ENCODE peak calls at places on chromosomes 12 and 14, in six cellular contexts. Z is A549, R is body of pancreas, L is prostate gland, P is uterus, E is IMR-90. W is an unnamed sample. For H3K4me1, the result is how much of the 10 kb centered on the place peaks cover.

GRCh38 chr12:8081228-8081920 is 700 bp upstream of the NECAP1 start:
- DNase-seq in R (peak), L (no peak), P (no peak), Z (no peak), E (no peak), W (peak)

GRCh38 chr14:67313153-67313552 is 46.5 kb downstream of the ATP6V1D start:
- DNase-seq in Z (no peak), L (no peak), P (no peak), E (no peak), R (no peak), W (no peak)

GRCh38 chr12:46217686-46218508 is 50.9 kb downstream of the SLC38A1 start:
- DNase-seq in P (no peak), Z (no peak), L (no peak), R (peak), E (no peak), W (no peak)

GRCh38 chr12:88876867-88877266 is 296.6 kb upstream of the KITLG start:
- DNase-seq in Z (no peak), R (no peak), L (no peak), E (peak), P (no peak), W (no peak)

GRCh38 chr14:97306785-97307246 is 509.6 kb downstream of the VRK1 start:
- DNase-seq in L (no peak), E (no peak), P (no peak), Z (no peak), R (no peak), W (no peak)

GRCh38 chr14:78713716-78714115 is 543.5 kb downstream of the NRXN3 start:
- DNase-seq in L (no peak), E (no peak), P (no peak), Z (no peak), R (no peak), W (no peak)

GRCh38 chr12:77087427-77087826 is 22.1 kb upstream of the E2F7 start:
- DNase-seq in Z (no peak), P (no peak), E (peak), R (no peak), L (no peak), W (no peak)

GRCh38 chr14:31945074-31945613 is 132.0 kb upstream of the ARHGAP5 start:
- DNase-seq in Z (no peak), R (no peak), P (no peak), E (no peak), L (no peak), W (no peak)

GRCh38 chr14:70776197-70776596 is 33.1 kb downstream of the MAP3K9 start:
- DNase-seq in R (no peak), P (no peak), L (no peak), Z (no peak), E (no peak), W (no peak)

GRCh38 chr12:19273482-19274330 is 144.2 kb downstream of the PLEKHA5 start:
- DNase-seq in P (peak), Z (peak), E (peak), L (peak), R (peak), W (peak)

GRCh38 chr12:23555808-23556207 is 393.7 kb downstream of the SOX5 start:
- DNase-seq in E (no peak), L (no peak), R (no peak), P (no peak), Z (no peak), W (no peak)

GRCh38 chr14:104826197-104826857 is 25.4 kb downstream of the ZBTB42 start:
- DNase-seq in Z (peak), L (peak), R (peak), P (peak), E (peak), W (peak)

GRCh38 chr12:26319511-26319910 is 124.1 kb downstream of the SSPN start:
- DNase-seq in R (peak), L (peak), P (peak), E (peak), Z (no peak), W (peak)

GRCh38 chr12:43676183-43676813 is 82.3 kb downstream of the PUS7L start:
- DNase-seq in L (no peak), P (no peak), E (peak), R (peak), Z (peak), W (peak)

GRCh38 chr14:90421001-90421580 is 24.3 kb downstream of the CALM1 start:
- DNase-seq in Z (no peak), L (no peak), P (no peak), E (no peak), R (no peak), W (no peak)

GRCh38 chr12:108734200-108734906 is 3.0 kb upstream of the CORO1C start:
- DNase-seq in R (peak), P (no peak), E (peak), Z (peak), L (no peak), W (peak)

GRCh38 chr14:85090681-85091080 is 439.3 kb upstream of the FLRT2 start:
- DNase-seq in R (no peak), L (no peak), Z (no peak), P (no peak), E (peak), W (no peak)

GRCh38 chr14:52227559-52228222 is 39.8 kb upstream of the PTGDR start:
- DNase-seq in L (no peak), P (no peak), Z (no peak), E (no peak), R (no peak), W (no peak)

GRCh38 chr12:103930787-103931536 is 752 bp downstream of the HSP90B1 start:
- DNase-seq in Z (no peak), P (peak), E (peak), L (peak), R (peak), W (peak)

GRCh38 chr12:57755454-57756372 is 810 bp downstream of the MARCHF9 start:
- DNase-seq in Z (no peak), R (peak), L (no peak), E (no peak), P (no peak), W (no peak)

GRCh38 chr12:82425241-82425640 is 66.9 kb downstream of the METTL25 start:
- DNase-seq in R (no peak), E (peak), L (no peak), P (no peak), Z (no peak), W (no peak)

GRCh38 chr12:3933074-3933818 is 60.0 kb upstream of the PARP11 start:
- DNase-seq in P (no peak), E (no peak), Z (no peak), L (no peak), R (no peak), W (no peak)

GRCh38 chr14:59969319-59969718 is 49.4 kb downstream of the LRRC9 start:
- DNase-seq in P (no peak), R (no peak), E (peak), L (peak), Z (no peak), W (no peak)

GRCh38 chr12:63802012-63802608 is 22.4 kb downstream of the RXYLT1 start:
- DNase-seq in P (no peak), E (peak), R (no peak), L (no peak), Z (peak), W (no peak)

GRCh38 chr12:47393403-47393790 is 312.4 kb downstream of the RPAP3 start:
- DNase-seq in P (no peak), Z (no peak), E (peak), R (no peak), L (no peak), W (no peak)

GRCh38 chr12:57342207-57342691 is 88.6 kb downstream of the R3HDM2 start:
- DNase-seq in Z (peak), L (no peak), P (no peak), R (peak), E (peak), W (peak)

GRCh38 chr14:69640931-69641330 is 29.5 kb downstream of the SUSD6 start:
- DNase-seq in E (no peak), P (no peak), R (no peak), Z (no peak), L (no peak), W (no peak)
- H3K4me1 ChIP-seq in E (under half), P (under half), R (half or more), Z (under half), L (under half), W (half or more)

GRCh38 chr14:23025181-23025788 is 9.4 kb downstream of the PSMB5 start:
- DNase-seq in P (no peak), E (no peak), Z (no peak), R (no peak), L (no peak), W (no peak)
- TF ChIP-seq POLR2A in P (no peak), E (no peak), Z (no peak), R (no peak), L (no peak), W (no peak)

GRCh38 chr14:68665792-68666195 is 127.1 kb downstream of the ZFP36L1 start:
- DNase-seq in P (peak), L (no peak), R (no peak), E (no peak), Z (no peak), W (peak)

GRCh38 chr14:68663385-68664076 is 129.3 kb downstream of the ZFP36L1 start:
- DNase-seq in R (peak), L (no peak), E (peak), P (peak), Z (no peak), W (no peak)

GRCh38 chr14:68666206-68666730 is 126.6 kb downstream of the ZFP36L1 start:
- DNase-seq in Z (no peak), E (peak), P (no peak), L (no peak), R (peak), W (no peak)

GRCh38 chr14:68664225-68664681 is 128.6 kb downstream of the ZFP36L1 start:
- DNase-seq in E (peak), Z (no peak), P (peak), L (no peak), R (peak), W (no peak)

GRCh38 chr14:68665116-68665515 is 127.8 kb downstream of the ZFP36L1 start:
- DNase-seq in E (peak), R (no peak), L (no peak), P (peak), Z (no peak), W (peak)
- H3K4me1 ChIP-seq in E (under half), R (under half), L (under half), P (under half), Z (under half), W (under half)

GRCh38 chr14:101988377-101988776 is 24.0 kb downstream of the DYNC1H1 start:
- DNase-seq in Z (no peak), P (no peak), R (no peak), E (no peak), L (no peak), W (no peak)

GRCh38 chr14:101986953-101987352 is 22.6 kb downstream of the DYNC1H1 start:
- DNase-seq in Z (no peak), P (no peak), L (no peak), R (no peak), E (no peak), W (no peak)

GRCh38 chr14:101980700-101981099 is 16.3 kb downstream of the DYNC1H1 start:
- DNase-seq in Z (peak), L (peak), P (peak), R (peak), E (peak), W (peak)

GRCh38 chr14:101982621-101983020 is 18.2 kb downstream of the DYNC1H1 start:
- DNase-seq in R (no peak), L (no peak), E (no peak), P (no peak), Z (no peak), W (no peak)

DNA sequence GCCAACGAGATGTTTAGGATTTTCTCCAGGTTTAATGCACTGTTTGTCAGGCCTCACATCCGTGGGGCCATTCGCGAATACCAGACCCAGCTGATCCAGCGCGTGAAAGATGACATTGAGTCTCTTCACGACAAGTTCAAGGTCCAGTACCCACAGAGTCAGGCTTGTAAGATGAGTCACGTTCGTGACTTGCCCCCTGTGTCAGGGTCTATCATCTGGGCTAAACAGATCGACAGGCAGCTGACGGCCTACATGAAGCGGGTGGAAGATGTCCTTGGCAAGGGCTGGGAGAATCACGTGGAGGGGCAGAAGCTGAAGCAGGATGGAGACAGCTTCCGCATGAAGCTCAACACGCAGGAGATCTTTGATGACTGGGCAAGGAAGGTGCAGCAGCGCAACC is 21.6 kb downstream of the DYNC1H1 start:
- DNase-seq in Z (no peak), R (no peak), E (no peak), L (no peak), P (no peak), W (peak)
- TF ChIP-seq POLR2A in Z (no peak), R (no peak), E (no peak), L (no peak), P (no peak), W (no peak)

GRCh38 chr14:20802341-20803084 is at the start of gene RNASE1:
- DNase-seq in R (peak), E (no peak), L (no peak), Z (peak), P (peak), W (peak)
- H3K4me1 ChIP-seq in R (half or more), E (under half), L (under half), Z (under half), P (under half), W (under half)

GRCh38 chr12:6960291-6961277 is 9.4 kb downstream of the PTPN6 start:
- DNase-seq in E (peak), Z (no peak), R (no peak), L (no peak), P (no peak), W (peak)

GRCh38 chr12:6959376-6960290 is 8.5 kb downstream of the PTPN6 start:
- DNase-seq in E (no peak), L (no peak), R (no peak), P (no peak), Z (no peak), W (peak)

GRCh38 chr12:6961695-6962284 is 8.7 kb downstream of the PHB2 start:
- DNase-seq in R (peak), Z (peak), L (peak), P (peak), E (peak), W (peak)

GRCh38 chr12:6962285-6963015 is 8.0 kb downstream of the PHB2 start:
- DNase-seq in L (peak), P (no peak), R (peak), E (no peak), Z (no peak), W (no peak)

DNA sequence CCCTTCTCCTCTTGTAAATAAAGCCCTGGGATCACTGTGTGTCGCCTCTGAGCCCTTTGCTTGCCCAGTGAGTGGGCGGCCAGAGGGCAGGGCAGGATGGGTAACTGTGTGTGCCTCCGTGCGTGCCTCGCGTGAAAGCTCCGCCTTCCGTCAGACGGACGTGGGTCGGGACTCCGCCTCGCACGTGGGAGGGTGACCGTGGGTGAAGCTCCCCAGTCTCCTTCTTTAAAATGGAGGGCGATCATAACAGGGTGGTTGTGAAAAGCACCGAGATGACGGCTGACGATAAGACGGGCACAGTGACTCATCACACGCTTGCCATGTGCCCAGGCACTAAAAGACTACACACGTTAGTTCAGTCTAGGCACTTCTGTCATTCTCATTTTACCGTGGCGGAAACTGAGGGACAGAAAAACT is 9.2 kb downstream of the PHB2 start:
- DNase-seq in E (no peak), P (peak), L (peak), Z (no peak), R (peak), W (peak)
- TF ChIP-seq POLR2A in E (no peak), P (peak), L (peak), Z (no peak), R (no peak), W (peak)

DNA sequence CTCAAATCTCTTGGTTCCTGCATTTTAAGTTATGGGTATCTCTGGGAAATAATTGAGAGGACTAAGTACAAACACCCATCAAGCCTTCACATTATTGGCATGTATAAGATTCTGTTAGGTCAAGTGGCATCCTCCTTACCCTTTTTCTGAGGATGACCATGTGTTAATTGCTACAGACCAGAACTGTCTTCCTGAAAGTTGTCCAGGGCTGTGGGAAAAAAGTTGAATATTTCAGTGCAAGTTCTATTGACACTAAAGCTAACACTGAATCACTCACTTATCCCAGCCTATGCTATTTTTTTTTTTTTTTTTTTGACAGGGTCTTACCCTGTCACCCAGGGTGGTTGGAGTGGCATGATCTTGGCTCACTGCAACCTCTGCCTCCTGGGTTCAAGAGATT is 130.1 kb upstream of the HIF1A start:
- DNase-seq in P (no peak), E (peak), R (no peak), Z (no peak), L (no peak), W (no peak)
- H3K4me1 ChIP-seq in P (under half), E (half or more), R (half or more), Z (half or more), L (under half), W (half or more)

DNA sequence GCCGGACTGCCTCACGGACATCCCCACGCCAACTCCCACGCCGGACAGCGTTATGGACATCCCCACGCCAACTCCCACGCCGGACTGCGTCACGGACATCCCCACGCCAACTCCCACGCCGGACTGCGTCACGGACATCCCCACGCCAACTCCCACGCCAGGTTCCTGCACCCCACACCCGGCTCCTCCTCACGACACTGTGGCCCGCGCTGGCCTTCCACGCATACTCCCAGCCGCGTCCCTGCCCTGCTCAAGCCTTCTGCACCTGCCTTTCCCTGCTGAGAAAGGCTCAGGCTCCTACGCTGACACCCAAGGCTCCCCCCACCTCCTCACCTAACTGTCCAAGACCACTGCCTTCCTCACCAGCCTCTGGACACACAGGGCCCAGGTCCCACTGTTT is 9.7 kb downstream of the CACNA2D4 start:
- DNase-seq in Z (no peak), P (no peak), E (no peak), L (no peak), R (no peak), W (no peak)
- TF ChIP-seq POLR2A in Z (no peak), P (no peak), E (no peak), L (no peak), R (no peak), W (no peak)